ENCODE peak calls at places on chromosomes 13 and 19, in four cellular contexts. X is adrenal gland, O is heart left ventricle, J is NB4. Y is an unnamed sample.

GRCh38 chr19:58229255-58229639 is 533 bp downstream of the ZNF544 start:
- DNase-seq in O (peak), X (no peak), J (peak), Y (peak)

GRCh38 chr13:42852102-42852501 is 70.7 kb downstream of the FAM216B start:
- DNase-seq in X (no peak), J (no peak), O (no peak), Y (no peak)

GRCh38 chr13:44715287-44716224 is 139.4 kb upstream of the TSC22D1 start:
- DNase-seq in O (no peak), X (no peak), J (no peak), Y (no peak)

GRCh38 chr19:31266731-31267130 is 82.5 kb downstream of the TSHZ3 start:
- DNase-seq in X (no peak), J (no peak), O (no peak), Y (no peak)

GRCh38 chr13:56501750-56502149 is 639.0 kb upstream of the PRR20A start:
- DNase-seq in O (no peak), J (no peak), X (no peak), Y (no peak)

GRCh38 chr13:49625392-49626137 is 2.7 kb upstream of the ARL11 start:
- DNase-seq in J (no peak), X (peak), O (peak), Y (peak)

GRCh38 chr13:100234524-100235136 is 145.7 kb downstream of the PCCA start:
- DNase-seq in J (peak), X (no peak), O (no peak), Y (no peak)

GRCh38 chr13:86051134-86052103 is 252.2 kb upstream of the SLITRK6 start:
- DNase-seq in J (no peak), X (no peak), O (no peak), Y (no peak)

GRCh38 chr19:38665219-38665931 is 17.9 kb downstream of the ACTN4 start:
- DNase-seq in J (no peak), X (no peak), O (no peak), Y (no peak)

GRCh38 chr13:66635526-66635925 is 594.6 kb downstream of the PCDH9 start:
- DNase-seq in O (no peak), X (no peak), J (no peak), Y (no peak)

GRCh38 chr13:62356977-62357376 is 941.3 kb upstream of the PCDH20 start:
- DNase-seq in O (no peak), X (no peak), J (no peak), Y (no peak)

GRCh38 chr13:51628059-51628852 is 44.0 kb downstream of the WDFY2 start:
- DNase-seq in O (peak), J (no peak), X (no peak), Y (peak)

GRCh38 chr19:37893845-37894575 is 12.4 kb downstream of the WDR87 start:
- DNase-seq in O (no peak), X (no peak), J (no peak), Y (no peak)

GRCh38 chr13:110161112-110161897 is 145.7 kb downstream of the COL4A1 start:
- DNase-seq in J (peak), O (no peak), X (no peak), Y (peak)

GRCh38 chr13:99948907-99949656 is 22.5 kb downstream of the ZIC5 start:
- DNase-seq in X (no peak), O (no peak), J (no peak), Y (no peak)

GRCh38 chr13:99859178-99860177 is 112.1 kb downstream of the ZIC5 start:
- DNase-seq in O (no peak), X (no peak), J (no peak), Y (no peak)

GRCh38 chr19:29410974-29411615 is 114.7 kb upstream of the VSTM2B start:
- DNase-seq in J (no peak), O (no peak), X (peak), Y (no peak)

GRCh38 chr19:2546128-2547032 is 70.5 kb downstream of the GADD45B start:
- DNase-seq in O (peak), J (peak), X (peak), Y (peak)

GRCh38 chr13:30429721-30430694 is 7.7 kb downstream of the UBE2L5 start:
- DNase-seq in J (peak), X (no peak), O (no peak), Y (no peak)

GRCh38 chr19:54456423-54457373 is 6.9 kb downstream of the LENG9 start:
- DNase-seq in J (no peak), X (no peak), O (no peak), Y (peak)

GRCh38 chr19:31342926-31343325 is 6.3 kb downstream of the TSHZ3 start:
- DNase-seq in J (no peak), X (no peak), O (no peak), Y (no peak)

GRCh38 chr19:7540761-7541480 is 5.4 kb downstream of the PNPLA6 start:
- DNase-seq in X (peak), J (peak), O (no peak), Y (peak)

GRCh38 chr13:30143671-30144400 is 163.5 kb downstream of the KATNAL1 start:
- DNase-seq in J (peak), O (no peak), X (no peak), Y (no peak)

GRCh38 chr13:43874512-43875092 is 4.9 kb downstream of the CCDC122 start:
- DNase-seq in X (no peak), J (peak), O (no peak), Y (no peak)

GRCh38 chr19:18696023-18696422 is 12.5 kb downstream of the CRTC1 start:
- DNase-seq in X (no peak), J (no peak), O (no peak), Y (no peak)

GRCh38 chr19:49142866-49143335 is 12.3 kb downstream of the HRC start:
- DNase-seq in J (no peak), O (peak), X (peak), Y (peak)

GRCh38 chr19:19514215-19514633 is 1.1 kb downstream of the TSSK6 start:
- DNase-seq in O (peak), J (no peak), X (peak), Y (peak)

GRCh38 chr19:18373892-18374629 is 11.9 kb upstream of the GDF15 start:
- DNase-seq in J (peak), X (peak), O (peak), Y (peak)

GRCh38 chr19:2289714-2290435 is 7.9 kb upstream of the PEAK3 start:
- DNase-seq in O (peak), J (peak), X (no peak), Y (peak)

GRCh38 chr13:34967851-34968562 is 25.9 kb downstream of the NBEA start:
- DNase-seq in X (no peak), J (no peak), O (no peak), Y (no peak)

GRCh38 chr13:24159921-24160324 is 597 bp upstream of the SPATA13 start:
- DNase-seq in J (no peak), O (no peak), X (no peak), Y (no peak)

GRCh38 chr19:12985049-12985776 is 10.1 kb upstream of the NFIX start:
- DNase-seq in J (peak), X (peak), O (peak), Y (peak)

DNA sequence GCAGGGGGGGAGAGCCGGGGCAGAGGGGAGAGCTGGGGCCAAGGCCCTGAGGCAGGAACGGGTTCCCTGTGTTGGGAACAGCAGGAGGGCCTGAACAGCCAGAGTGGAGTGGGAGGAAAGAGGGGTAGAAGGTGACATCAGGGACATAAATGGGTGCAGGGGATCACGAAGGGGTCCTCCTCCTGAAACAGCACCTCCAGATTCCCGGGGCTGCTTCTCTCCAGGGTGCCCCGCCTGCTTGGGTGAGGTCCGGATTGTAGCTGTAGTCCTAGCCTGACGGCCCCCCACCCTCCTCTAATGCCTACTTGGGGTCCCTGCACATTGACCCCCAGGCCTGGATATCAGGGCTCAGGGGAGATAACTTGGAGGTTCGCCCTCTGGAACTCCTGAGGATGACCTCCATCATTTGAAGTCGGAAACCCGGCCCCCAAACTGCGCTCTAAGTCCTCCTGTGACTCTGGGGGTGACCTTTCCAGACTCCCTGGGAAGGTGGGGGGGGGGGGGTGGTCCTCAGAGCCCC is 473 bp upstream of the SCN1B start:
- DNase-seq in X (no peak), O (no peak), J (no peak), Y (no peak)
- H3K4me3 ChIP-seq in X (peak), O (no peak), J (no peak), Y (peak)

GRCh38 chr19:52917531-52917930 is 5.7 kb downstream of the ZNF888 start:
- DNase-seq in J (no peak), X (no peak), O (no peak), Y (no peak)

GRCh38 chr19:52923782-52924593 is 760 bp upstream of the ZNF888 start:
- DNase-seq in X (peak), J (peak), O (peak), Y (no peak)

DNA sequence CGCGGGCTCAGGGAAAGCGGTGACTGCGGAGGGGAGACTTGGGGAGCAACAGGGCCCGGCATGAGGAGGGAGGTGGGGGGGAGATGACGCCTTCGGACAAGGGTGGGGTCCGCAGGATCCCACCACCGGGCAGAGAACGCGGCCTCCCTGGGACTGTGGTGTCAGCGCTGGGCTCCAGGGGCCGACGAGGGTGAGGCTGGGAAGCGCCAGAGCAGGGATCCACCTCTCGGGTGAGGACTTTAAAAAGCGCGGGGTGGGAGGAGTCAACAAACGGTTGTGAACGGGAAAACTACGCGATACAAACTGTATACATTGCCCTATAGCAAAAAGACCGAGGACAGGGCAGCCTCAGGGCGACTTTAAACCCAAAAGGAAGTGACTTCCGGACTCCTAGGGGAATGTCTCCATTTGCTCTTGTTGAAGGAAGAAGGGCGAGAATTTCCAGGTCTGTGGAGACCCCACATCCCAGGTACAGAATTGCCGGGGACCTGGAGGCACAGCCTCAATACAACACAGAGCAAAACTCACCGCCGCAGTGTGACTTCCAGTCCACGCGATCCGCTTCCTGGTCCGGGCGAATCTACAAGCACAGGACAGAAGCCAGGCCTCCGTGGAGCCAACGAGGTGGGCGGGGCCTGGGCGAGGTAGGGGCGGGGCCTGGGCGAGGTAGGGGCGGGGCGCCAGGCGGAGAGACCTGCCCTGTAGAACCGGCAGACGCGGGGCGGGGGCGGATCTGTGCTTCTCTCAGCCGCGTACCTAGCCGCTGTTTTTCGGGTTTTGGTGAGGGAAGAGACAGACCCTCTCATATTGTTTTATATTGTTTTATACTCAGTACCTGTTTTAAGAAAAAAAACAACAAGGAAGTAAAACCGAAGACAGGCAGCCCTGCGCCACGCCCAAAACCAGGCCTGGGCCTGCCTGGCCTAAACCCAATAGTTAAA is at the start of gene ZNF888:
- DNase-seq in J (peak), X (peak), O (peak), Y (peak)
- TF ChIP-seq POLR2A in J (peak), X (peak), O (no peak), Y (peak)

GRCh38 chr13:75395056-75395455 is 86.9 kb downstream of the TBC1D4 start:
- DNase-seq in X (no peak), O (no peak), J (peak), Y (no peak)

GRCh38 chr13:75391432-75392100 is 90.4 kb downstream of the TBC1D4 start:
- DNase-seq in J (no peak), X (no peak), O (no peak), Y (no peak)

GRCh38 chr13:75390229-75390628 is 91.7 kb downstream of the TBC1D4 start:
- DNase-seq in J (no peak), O (no peak), X (no peak), Y (no peak)

GRCh38 chr13:75395901-75396300 is 86.1 kb downstream of the TBC1D4 start:
- DNase-seq in O (no peak), X (no peak), J (no peak), Y (no peak)

DNA sequence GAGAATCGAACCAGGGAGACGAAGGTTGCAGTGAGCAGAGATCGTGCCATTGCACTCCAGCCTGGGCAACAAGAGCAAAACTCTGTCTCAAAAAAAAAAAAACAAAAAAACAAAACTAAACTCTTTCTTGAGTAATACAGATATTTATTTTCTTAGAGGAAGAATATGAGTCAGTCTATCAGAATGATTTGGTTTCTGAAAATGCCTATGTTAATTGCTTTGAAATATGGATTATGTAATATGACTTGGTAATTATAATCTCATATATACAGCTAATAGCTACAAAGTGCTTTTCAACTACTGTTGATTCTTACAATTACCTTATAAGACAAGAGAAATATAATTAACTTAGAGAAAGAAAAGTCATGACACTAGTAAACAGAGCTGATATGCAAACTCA is 88.1 kb downstream of the TBC1D4 start:
- DNase-seq in J (no peak), O (no peak), X (no peak), Y (no peak)
- H3K4me3 ChIP-seq in J (no peak), O (no peak), X (no peak), Y (no peak)

GRCh38 chr19:9932835-9933234 is 3.5 kb downstream of the OLFM2 start:
- DNase-seq in X (no peak), O (no peak), J (no peak), Y (no peak)

GRCh38 chr19:9937001-9937411 is 691 bp upstream of the OLFM2 start:
- DNase-seq in X (no peak), O (no peak), J (no peak), Y (no peak)

GRCh38 chr19:9936151-9937000 is at the start of gene OLFM2:
- DNase-seq in X (no peak), J (no peak), O (peak), Y (peak)

GRCh38 chr19:9935409-9936062 is 779 bp downstream of the OLFM2 start:
- DNase-seq in J (no peak), X (no peak), O (no peak), Y (peak)

DNA sequence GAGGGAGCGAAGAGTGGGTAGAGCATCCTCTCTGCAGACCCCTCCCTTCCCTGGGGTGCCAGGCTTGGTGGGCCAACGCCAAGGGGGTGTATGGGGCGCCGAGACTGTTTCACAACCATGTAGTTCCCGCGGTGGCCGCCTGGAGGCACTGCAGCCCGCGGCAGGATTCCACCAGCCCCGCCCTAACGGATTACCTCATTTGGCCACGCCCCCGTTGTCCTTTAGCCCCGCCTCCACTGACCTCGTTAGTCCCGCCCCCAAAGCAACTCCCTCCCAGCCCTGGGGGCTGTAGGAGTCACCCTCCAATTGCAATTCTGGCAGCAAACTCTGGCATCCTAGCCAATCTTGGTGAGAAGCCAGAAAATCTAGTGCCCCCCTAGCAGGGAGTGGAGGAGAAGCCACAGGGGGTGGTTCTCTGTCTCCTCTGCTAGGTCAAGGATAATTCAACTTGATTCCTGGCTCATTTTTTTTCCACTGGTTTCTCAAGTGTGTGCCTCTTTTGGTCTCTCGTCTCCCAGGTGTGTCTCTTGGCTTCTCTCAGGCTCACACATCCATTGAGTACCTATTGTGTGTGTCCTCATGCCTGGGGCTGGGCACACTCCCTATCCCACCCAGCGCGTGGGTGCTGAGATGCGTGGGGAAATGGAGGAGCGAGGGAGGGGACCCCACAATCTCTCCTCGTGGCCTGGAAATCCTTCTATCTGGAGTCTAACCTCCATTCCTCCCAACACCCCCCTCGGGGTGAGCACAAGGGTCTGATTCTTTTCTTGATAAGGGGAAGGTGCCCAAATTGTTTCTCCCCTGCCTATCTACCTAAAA is 2.0 kb downstream of the OLFM2 start:
- DNase-seq in J (peak), X (peak), O (peak), Y (peak)
- TF ChIP-seq POLR2A in J (no peak), X (peak), O (no peak), Y (no peak)

GRCh38 chr13:21055511-21056045 is 5.8 kb downstream of the LATS2 start:
- DNase-seq in J (no peak), X (peak), O (no peak), Y (no peak)
- H3K4me3 ChIP-seq in J (no peak), X (no peak), O (no peak), Y (no peak)

GRCh38 chr13:26953273-26953672 is 192.7 kb upstream of the GPR12 start:
- DNase-seq in O (no peak), J (no peak), X (no peak), Y (no peak)

GRCh38 chr13:26950968-26951367 is 190.4 kb upstream of the GPR12 start:
- DNase-seq in O (no peak), J (no peak), X (no peak), Y (peak)

GRCh38 chr13:26950546-26950945 is 190.0 kb upstream of the GPR12 start:
- DNase-seq in O (no peak), J (no peak), X (no peak), Y (no peak)

GRCh38 chr13:26952551-26953138 is 192.1 kb upstream of the GPR12 start:
- DNase-seq in O (no peak), J (no peak), X (no peak), Y (peak)

GRCh38 chr13:26951581-26952177 is 191.1 kb upstream of the GPR12 start:
- DNase-seq in X (peak), O (no peak), J (no peak), Y (peak)
- TF ChIP-seq POLR2A in X (no peak), O (no peak), J (no peak), Y (no peak)

GRCh38 chr19:47485210-47485609 is 1.2 kb upstream of the KPTN start:
- DNase-seq in O (no peak), X (no peak), J (no peak), Y (no peak)
- H3K4me3 ChIP-seq in O (no peak), X (no peak), J (peak), Y (no peak)

GRCh38 chr19:35212241-35212640 is 16.3 kb downstream of the FAM187B start:
- DNase-seq in O (no peak), X (peak), J (no peak), Y (no peak)

GRCh38 chr19:35213678-35214632 is 14.6 kb downstream of the FAM187B start:
- DNase-seq in O (peak), J (peak), X (peak), Y (peak)

GRCh38 chr19:35214766-35215422 is 13.6 kb downstream of the FAM187B start:
- DNase-seq in X (peak), O (no peak), J (no peak), Y (no peak)

GRCh38 chr19:35209646-35210045 is 18.9 kb downstream of the FAM187B start:
- DNase-seq in O (no peak), X (peak), J (no peak), Y (no peak)

GRCh38 chr19:35211545-35212230 is 16.9 kb downstream of the FAM187B start:
- DNase-seq in O (peak), J (peak), X (peak), Y (peak)
- TF ChIP-seq POLR2A in O (no peak), J (no peak), X (no peak), Y (peak)

Y was measured in upper lobe of left lung.